ENCODE peak calls at places on chromosomes 4 and X, in four cellular contexts. Q, L, C and J are unnamed samples.

GRCh38 chrX:57044226-57044625 is 48.9 kb upstream of the SPIN3 start:
- DNase-seq in Q (no peak), L (no peak), C (no peak), J (no peak)

GRCh38 chrX:5068550-5068949 is 1160.1 kb downstream of the NLGN4X start:
- DNase-seq in Q (no peak), L (no peak), C (no peak), J (no peak)

GRCh38 chrX:41312786-41313185 is 21.2 kb upstream of the DDX3X start:
- DNase-seq in Q (no peak), L (no peak), C (no peak), J (no peak)

GRCh38 chrX:133921764-133922389 is 63.5 kb downstream of the GPC3 start:
- DNase-seq in Q (peak; percentile 13), L (peak; percentile 50), C (peak; percentile 16), J (peak; percentile 8)

GRCh38 chr4:113394730-113395530 is 345.5 kb downstream of the ANK2 start:
- DNase-seq in Q (peak; percentile 60), L (peak; percentile 82), C (peak; percentile 47), J (peak; percentile 5)

GRCh38 chrX:39399387-39399786 is 598.1 kb downstream of the MID1IP1 start:
- DNase-seq in Q (no peak), L (no peak), C (no peak), J (no peak)

GRCh38 chrX:18983711-18984380 is at the start of gene PHKA2:
- DNase-seq in Q (peak; percentile 69), L (no peak), C (peak; percentile 83), J (peak; percentile 76)

GRCh38 chrX:10939384-10939783 is 171.7 kb upstream of the HCCS start:
- DNase-seq in Q (no peak), L (no peak), C (no peak), J (no peak)

GRCh38 chrX:73916931-73917657 is 354.1 kb downstream of the CHIC1 start:
- DNase-seq in Q (no peak), L (peak; percentile 4), C (no peak), J (no peak)

GRCh38 chrX:138771042-138771441 is 59.5 kb upstream of the FGF13 start:
- DNase-seq in Q (no peak), L (no peak), C (no peak), J (no peak)

GRCh38 chr4:32133734-32134133 is 1413.6 kb downstream of the PCDH7 start:
- DNase-seq in Q (no peak), L (no peak), C (no peak), J (no peak)

GRCh38 chr4:185309770-185310169 is 86.0 kb downstream of the LRP2BP start:
- DNase-seq in Q (no peak), L (no peak), C (no peak), J (no peak)

GRCh38 chr4:26803462-26803861 is 57.2 kb upstream of the STIM2 start:
- DNase-seq in Q (no peak), L (no peak), C (peak; percentile 73), J (no peak)

GRCh38 chrX:37922926-37923325 is 75.6 kb upstream of the DYNLT3 start:
- DNase-seq in Q (no peak), L (no peak), C (no peak), J (no peak)

GRCh38 chrX:37921758-37922157 is 74.4 kb upstream of the DYNLT3 start:
- DNase-seq in Q (no peak), L (no peak), C (no peak), J (no peak)

GRCh38 chrX:37926700-37927099 is 79.3 kb upstream of the DYNLT3 start:
- DNase-seq in Q (peak; percentile 14), L (no peak), C (peak; percentile 8), J (peak; percentile 52)
- TF ChIP-seq JUND in Q (no peak), L (no peak), C (no peak), J (no peak)

GRCh38 chr4:10055871-10056270 is 34.6 kb upstream of the SLC2A9 start:
- DNase-seq in Q (no peak), L (no peak), C (no peak), J (no peak)

GRCh38 chr4:10056334-10057022 is 35.2 kb upstream of the SLC2A9 start:
- DNase-seq in Q (no peak), L (no peak), C (no peak), J (no peak)

GRCh38 chr4:10051536-10052135 is 30.3 kb upstream of the SLC2A9 start:
- DNase-seq in Q (no peak), L (no peak), C (no peak), J (no peak)

GRCh38 chr4:10054571-10055041 is 33.3 kb upstream of the SLC2A9 start:
- DNase-seq in Q (no peak), L (no peak), C (no peak), J (no peak)

GRCh38 chr4:10053635-10054453 is 32.5 kb upstream of the SLC2A9 start:
- DNase-seq in Q (no peak), L (no peak), C (no peak), J (peak; percentile 31)
- TF ChIP-seq JUND in Q (no peak), L (no peak), C (no peak), J (no peak)

GRCh38 chr4:66906314-66906713 is 639.0 kb downstream of the CENPC start:
- DNase-seq in Q (no peak), L (no peak), C (no peak), J (no peak)

GRCh38 chr4:66911898-66912297 is 633.4 kb downstream of the CENPC start:
- DNase-seq in Q (no peak), L (no peak), C (no peak), J (no peak)
- TF ChIP-seq JUND in Q (no peak), L (no peak), C (no peak), J (no peak)

GRCh38 chr4:7147261-7147660 is 45.1 kb upstream of the SORCS2 start:
- DNase-seq in Q (no peak), L (no peak), C (no peak), J (no peak)
- TF ChIP-seq JUND in Q (no peak), L (no peak), C (no peak), J (no peak)

DNA sequence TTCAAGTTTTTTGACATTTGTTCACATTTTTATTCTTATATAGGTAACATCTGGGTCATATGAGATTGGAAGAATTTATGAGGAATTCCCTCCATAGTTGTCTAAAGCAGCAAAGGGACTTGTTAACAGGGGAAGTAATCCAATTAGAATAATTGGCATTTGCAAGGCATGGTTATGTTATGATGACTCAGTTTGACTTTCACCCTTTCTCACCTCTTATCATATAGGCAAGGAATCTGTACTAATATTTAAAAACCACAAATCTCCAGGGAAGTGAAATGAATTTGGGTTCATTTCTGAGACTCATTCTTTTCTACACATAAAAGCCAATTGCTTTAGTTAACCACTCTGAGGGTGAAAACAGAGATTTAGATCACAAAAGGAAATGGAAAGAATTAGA is 281.5 kb upstream of the DKK2 start:
- DNase-seq in Q (no peak), L (no peak), C (no peak), J (no peak)
- TF ChIP-seq JUND in Q (no peak), L (no peak), C (no peak), J (no peak)

GRCh38 chr4:5524900-5525299 is 183.5 kb downstream of the EVC2 start:
- DNase-seq in Q (no peak), L (no peak), C (peak; percentile 32), J (no peak)
- TF ChIP-seq JUND in Q (no peak), L (no peak), C (no peak), J (no peak)

GRCh38 chr4:80610845-80611244 is 275.3 kb downstream of the CFAP299 start:
- DNase-seq in Q (no peak), L (no peak), C (no peak), J (no peak)
- TF ChIP-seq JUND in Q (no peak), L (no peak), C (peak; percentile 10), J (no peak)

DNA sequence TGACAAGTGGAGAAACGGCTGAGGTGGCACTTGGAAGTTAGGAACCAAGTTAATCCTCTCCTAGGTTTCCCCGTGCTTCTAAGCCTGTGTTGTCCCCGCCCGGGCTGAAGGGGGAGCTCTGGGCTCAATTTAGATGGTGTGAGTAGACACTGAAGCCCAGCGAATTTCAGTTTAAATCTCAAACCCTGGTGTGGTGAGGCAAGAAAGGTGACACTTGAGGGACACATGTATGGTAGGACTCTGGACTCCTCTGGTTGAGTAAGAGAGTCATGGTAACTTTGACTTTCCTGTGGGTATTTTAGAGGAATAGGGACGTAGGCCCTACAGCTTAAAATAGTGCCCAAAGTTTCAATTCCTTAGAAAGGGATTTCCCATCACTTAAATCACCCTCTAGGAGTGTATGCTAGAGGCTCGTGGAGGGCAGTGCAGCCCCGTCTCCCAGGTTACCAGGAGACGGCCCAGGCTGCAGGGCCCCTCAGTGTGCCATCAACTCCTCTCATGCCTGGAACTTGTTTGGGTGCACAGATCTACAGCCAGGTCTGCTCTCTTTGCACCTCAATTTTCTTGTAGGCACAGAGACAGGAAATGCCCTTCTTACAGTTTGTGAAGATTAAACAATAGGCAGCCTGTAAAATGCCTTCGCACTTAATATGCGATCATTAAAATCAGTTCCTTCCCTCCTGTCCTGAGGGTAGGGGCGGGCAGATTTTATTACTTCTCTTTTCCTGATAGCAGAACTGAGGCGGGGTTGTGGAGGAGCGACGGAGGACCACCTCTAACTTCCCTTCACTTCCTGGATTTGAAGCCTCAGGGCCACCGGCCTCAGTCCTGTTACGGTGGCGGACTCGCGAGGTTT is 23.9 kb downstream of the HAND2 start:
- DNase-seq in Q (peak; percentile 44), L (peak; percentile 56), C (peak; percentile 77), J (peak; percentile 69)
- TF ChIP-seq JUND in Q (no peak), L (no peak), C (no peak), J (no peak)